ENCODE peak calls at places on chromosomes 16 and 17, in five cellular contexts. One of them, this sample, is unnamed.

GRCh38 chr16:55540221-55540620 is 26.3 kb upstream of the CAPNS2 start:
- DNase-seq in AG08395: no peak
- DNase-seq in body of pancreas: no peak
- DNase-seq in stimulated activated CD8-positive, alpha-beta memory T cell treated with anti-CD3 and anti-CD28 coated beads, Interleukin-7, amount 100 ng/mL, for 4 hours: no peak
- DNase-seq in CD4-positive, alpha-beta memory T cell: no peak
- DNase-seq in this sample: no peak

GRCh38 chr17:17722081-17722905 is 41.0 kb downstream of the RAI1 start:
- DNase-seq in AG08395: no peak
- DNase-seq in body of pancreas: no peak
- DNase-seq in stimulated activated CD8-positive, alpha-beta memory T cell treated with anti-CD3 and anti-CD28 coated beads, Interleukin-7, amount 100 ng/mL, for 4 hours: no peak
- DNase-seq in CD4-positive, alpha-beta memory T cell: no peak
- DNase-seq in this sample: no peak

GRCh38 chr17:2564876-2565275 is 28.6 kb upstream of the PAFAH1B1 start:
- DNase-seq in AG08395: no peak
- DNase-seq in body of pancreas: peak
- DNase-seq in stimulated activated CD8-positive, alpha-beta memory T cell treated with anti-CD3 and anti-CD28 coated beads, Interleukin-7, amount 100 ng/mL, for 4 hours: no peak
- DNase-seq in CD4-positive, alpha-beta memory T cell: no peak
- DNase-seq in this sample: no peak

GRCh38 chr17:12053552-12053951 is 32.9 kb downstream of the MAP2K4 start:
- DNase-seq in AG08395: no peak
- DNase-seq in body of pancreas: no peak
- DNase-seq in stimulated activated CD8-positive, alpha-beta memory T cell treated with anti-CD3 and anti-CD28 coated beads, Interleukin-7, amount 100 ng/mL, for 4 hours: no peak
- DNase-seq in CD4-positive, alpha-beta memory T cell: no peak
- DNase-seq in this sample: no peak

GRCh38 chr16:83095926-83096692 is 469.3 kb downstream of the CDH13 start:
- DNase-seq in AG08395: peak
- DNase-seq in body of pancreas: no peak
- DNase-seq in stimulated activated CD8-positive, alpha-beta memory T cell treated with anti-CD3 and anti-CD28 coated beads, Interleukin-7, amount 100 ng/mL, for 4 hours: no peak
- DNase-seq in CD4-positive, alpha-beta memory T cell: no peak
- DNase-seq in this sample: no peak

GRCh38 chr17:19485800-19486340 is 47.8 kb upstream of the SLC47A1 start:
- DNase-seq in AG08395: no peak
- DNase-seq in body of pancreas: no peak
- DNase-seq in stimulated activated CD8-positive, alpha-beta memory T cell treated with anti-CD3 and anti-CD28 coated beads, Interleukin-7, amount 100 ng/mL, for 4 hours: no peak
- DNase-seq in CD4-positive, alpha-beta memory T cell: no peak
- DNase-seq in this sample: no peak

GRCh38 chr16:3094289-3095027 is 4.6 kb downstream of the ZSCAN10 start:
- DNase-seq in AG08395: peak
- DNase-seq in body of pancreas: peak
- DNase-seq in stimulated activated CD8-positive, alpha-beta memory T cell treated with anti-CD3 and anti-CD28 coated beads, Interleukin-7, amount 100 ng/mL, for 4 hours: no peak
- DNase-seq in CD4-positive, alpha-beta memory T cell: peak
- DNase-seq in this sample: peak

GRCh38 chr17:40307001-40307690 is 1.8 kb upstream of the RARA start:
- DNase-seq in AG08395: no peak
- DNase-seq in body of pancreas: no peak
- DNase-seq in stimulated activated CD8-positive, alpha-beta memory T cell treated with anti-CD3 and anti-CD28 coated beads, Interleukin-7, amount 100 ng/mL, for 4 hours: no peak
- DNase-seq in CD4-positive, alpha-beta memory T cell: no peak
- DNase-seq in this sample: no peak

GRCh38 chr17:76843703-76844484 is 24.3 kb upstream of the MGAT5B start:
- DNase-seq in AG08395: peak
- DNase-seq in body of pancreas: no peak
- DNase-seq in stimulated activated CD8-positive, alpha-beta memory T cell treated with anti-CD3 and anti-CD28 coated beads, Interleukin-7, amount 100 ng/mL, for 4 hours: no peak
- DNase-seq in CD4-positive, alpha-beta memory T cell: no peak
- DNase-seq in this sample: no peak

GRCh38 chr17:3867106-3867505 is 21.1 kb upstream of the NCBP3 start:
- DNase-seq in AG08395: no peak
- DNase-seq in body of pancreas: no peak
- DNase-seq in stimulated activated CD8-positive, alpha-beta memory T cell treated with anti-CD3 and anti-CD28 coated beads, Interleukin-7, amount 100 ng/mL, for 4 hours: no peak
- DNase-seq in CD4-positive, alpha-beta memory T cell: no peak
- DNase-seq in this sample: no peak

GRCh38 chr16:80317132-80318098 is 223.4 kb upstream of the DYNLRB2 start:
- DNase-seq in AG08395: no peak
- DNase-seq in body of pancreas: no peak
- DNase-seq in stimulated activated CD8-positive, alpha-beta memory T cell treated with anti-CD3 and anti-CD28 coated beads, Interleukin-7, amount 100 ng/mL, for 4 hours: no peak
- DNase-seq in CD4-positive, alpha-beta memory T cell: no peak
- DNase-seq in this sample: no peak

GRCh38 chr17:66185842-66186241 is 6.1 kb downstream of the CEP112 start:
- DNase-seq in AG08395: no peak
- DNase-seq in body of pancreas: no peak
- DNase-seq in stimulated activated CD8-positive, alpha-beta memory T cell treated with anti-CD3 and anti-CD28 coated beads, Interleukin-7, amount 100 ng/mL, for 4 hours: no peak
- DNase-seq in CD4-positive, alpha-beta memory T cell: no peak
- DNase-seq in this sample: no peak

GRCh38 chr17:51486091-51486490 is 225.7 kb downstream of the UTP18 start:
- DNase-seq in AG08395: no peak
- DNase-seq in body of pancreas: peak
- DNase-seq in stimulated activated CD8-positive, alpha-beta memory T cell treated with anti-CD3 and anti-CD28 coated beads, Interleukin-7, amount 100 ng/mL, for 4 hours: no peak
- DNase-seq in CD4-positive, alpha-beta memory T cell: no peak
- DNase-seq in this sample: no peak

GRCh38 chr17:49645654-49646053 is 32.2 kb downstream of the SPOP start:
- DNase-seq in AG08395: no peak
- DNase-seq in body of pancreas: no peak
- DNase-seq in stimulated activated CD8-positive, alpha-beta memory T cell treated with anti-CD3 and anti-CD28 coated beads, Interleukin-7, amount 100 ng/mL, for 4 hours: no peak
- DNase-seq in CD4-positive, alpha-beta memory T cell: no peak
- DNase-seq in this sample: no peak

GRCh38 chr16:2814757-2815298 is 2.2 kb upstream of the PRSS21 start:
- DNase-seq in AG08395: no peak
- DNase-seq in body of pancreas: no peak
- DNase-seq in stimulated activated CD8-positive, alpha-beta memory T cell treated with anti-CD3 and anti-CD28 coated beads, Interleukin-7, amount 100 ng/mL, for 4 hours: no peak
- DNase-seq in CD4-positive, alpha-beta memory T cell: no peak
- DNase-seq in this sample: no peak

GRCh38 chr17:77148109-77148958 is 7.6 kb downstream of the SEC14L1 start:
- DNase-seq in AG08395: no peak
- DNase-seq in body of pancreas: no peak
- DNase-seq in stimulated activated CD8-positive, alpha-beta memory T cell treated with anti-CD3 and anti-CD28 coated beads, Interleukin-7, amount 100 ng/mL, for 4 hours: no peak
- DNase-seq in CD4-positive, alpha-beta memory T cell: no peak
- DNase-seq in this sample: no peak

GRCh38 chr17:82941021-82942001 is 101.5 kb upstream of the ZNF750 start:
- DNase-seq in AG08395: no peak
- DNase-seq in body of pancreas: no peak
- DNase-seq in stimulated activated CD8-positive, alpha-beta memory T cell treated with anti-CD3 and anti-CD28 coated beads, Interleukin-7, amount 100 ng/mL, for 4 hours: no peak
- DNase-seq in CD4-positive, alpha-beta memory T cell: no peak
- DNase-seq in this sample: no peak

GRCh38 chr17:56977673-56978395 is at the start of gene SCPEP1:
- DNase-seq in AG08395: peak
- DNase-seq in body of pancreas: peak
- DNase-seq in stimulated activated CD8-positive, alpha-beta memory T cell treated with anti-CD3 and anti-CD28 coated beads, Interleukin-7, amount 100 ng/mL, for 4 hours: peak
- DNase-seq in CD4-positive, alpha-beta memory T cell: peak
- DNase-seq in this sample: peak

GRCh38 chr17:9971991-9972390 is 66.9 kb upstream of the RCVRN start:
- DNase-seq in AG08395: peak
- DNase-seq in body of pancreas: no peak
- DNase-seq in stimulated activated CD8-positive, alpha-beta memory T cell treated with anti-CD3 and anti-CD28 coated beads, Interleukin-7, amount 100 ng/mL, for 4 hours: no peak
- DNase-seq in CD4-positive, alpha-beta memory T cell: no peak
- DNase-seq in this sample: no peak

GRCh38 chr17:42402121-42402516 is 13.9 kb upstream of the STAT3 start:
- DNase-seq in AG08395: no peak
- DNase-seq in body of pancreas: no peak
- DNase-seq in stimulated activated CD8-positive, alpha-beta memory T cell treated with anti-CD3 and anti-CD28 coated beads, Interleukin-7, amount 100 ng/mL, for 4 hours: no peak
- DNase-seq in CD4-positive, alpha-beta memory T cell: no peak
- DNase-seq in this sample: no peak

GRCh38 chr17:55577011-55577586 is 65.8 kb upstream of the SMIM36 start:
- DNase-seq in AG08395: peak
- DNase-seq in body of pancreas: no peak
- DNase-seq in stimulated activated CD8-positive, alpha-beta memory T cell treated with anti-CD3 and anti-CD28 coated beads, Interleukin-7, amount 100 ng/mL, for 4 hours: no peak
- DNase-seq in CD4-positive, alpha-beta memory T cell: peak
- DNase-seq in this sample: peak

GRCh38 chr17:28646039-28646754 is 1.2 kb upstream of the BLTP2 start:
- DNase-seq in AG08395: no peak
- DNase-seq in body of pancreas: peak
- DNase-seq in stimulated activated CD8-positive, alpha-beta memory T cell treated with anti-CD3 and anti-CD28 coated beads, Interleukin-7, amount 100 ng/mL, for 4 hours: no peak
- DNase-seq in CD4-positive, alpha-beta memory T cell: no peak
- DNase-seq in this sample: no peak

GRCh38 chr17:13594762-13595697 is 6.7 kb downstream of the HS3ST3A1 start:
- DNase-seq in AG08395: peak
- DNase-seq in body of pancreas: peak
- DNase-seq in stimulated activated CD8-positive, alpha-beta memory T cell treated with anti-CD3 and anti-CD28 coated beads, Interleukin-7, amount 100 ng/mL, for 4 hours: peak
- DNase-seq in CD4-positive, alpha-beta memory T cell: peak
- DNase-seq in this sample: peak

GRCh38 chr16:48913384-48913783 is 303.4 kb upstream of the N4BP1 start:
- DNase-seq in AG08395: no peak
- DNase-seq in body of pancreas: no peak
- DNase-seq in stimulated activated CD8-positive, alpha-beta memory T cell treated with anti-CD3 and anti-CD28 coated beads, Interleukin-7, amount 100 ng/mL, for 4 hours: no peak
- DNase-seq in CD4-positive, alpha-beta memory T cell: no peak
- DNase-seq in this sample: no peak

GRCh38 chr17:1963250-1963649 is 61.9 kb downstream of the RTN4RL1 start:
- DNase-seq in AG08395: no peak
- DNase-seq in body of pancreas: no peak
- DNase-seq in stimulated activated CD8-positive, alpha-beta memory T cell treated with anti-CD3 and anti-CD28 coated beads, Interleukin-7, amount 100 ng/mL, for 4 hours: no peak
- DNase-seq in CD4-positive, alpha-beta memory T cell: no peak
- DNase-seq in this sample: no peak

GRCh38 chr17:81715872-81716673 is 4.0 kb downstream of the SLC25A10 start:
- DNase-seq in AG08395: no peak
- DNase-seq in body of pancreas: no peak
- DNase-seq in stimulated activated CD8-positive, alpha-beta memory T cell treated with anti-CD3 and anti-CD28 coated beads, Interleukin-7, amount 100 ng/mL, for 4 hours: no peak
- DNase-seq in CD4-positive, alpha-beta memory T cell: no peak
- DNase-seq in this sample: no peak

GRCh38 chr17:49223517-49224197 is 6.9 kb downstream of the PHOSPHO1 start:
- DNase-seq in AG08395: peak
- DNase-seq in body of pancreas: peak
- DNase-seq in stimulated activated CD8-positive, alpha-beta memory T cell treated with anti-CD3 and anti-CD28 coated beads, Interleukin-7, amount 100 ng/mL, for 4 hours: no peak
- DNase-seq in CD4-positive, alpha-beta memory T cell: peak
- DNase-seq in this sample: peak

GRCh38 chr17:78922876-78923498 is 2.2 kb downstream of the TIMP2 start:
- DNase-seq in AG08395: no peak
- DNase-seq in body of pancreas: no peak
- DNase-seq in stimulated activated CD8-positive, alpha-beta memory T cell treated with anti-CD3 and anti-CD28 coated beads, Interleukin-7, amount 100 ng/mL, for 4 hours: no peak
- DNase-seq in CD4-positive, alpha-beta memory T cell: no peak
- DNase-seq in this sample: no peak

GRCh38 chr16:81181013-81181720 is 57.3 kb upstream of the BCO1 start:
- DNase-seq in AG08395: peak
- DNase-seq in body of pancreas: peak
- DNase-seq in stimulated activated CD8-positive, alpha-beta memory T cell treated with anti-CD3 and anti-CD28 coated beads, Interleukin-7, amount 100 ng/mL, for 4 hours: no peak
- DNase-seq in CD4-positive, alpha-beta memory T cell: no peak
- DNase-seq in this sample: no peak

GRCh38 chr17:47745037-47745380 is 12.0 kb downstream of the TBX21 start:
- DNase-seq in AG08395: no peak
- DNase-seq in body of pancreas: no peak
- DNase-seq in stimulated activated CD8-positive, alpha-beta memory T cell treated with anti-CD3 and anti-CD28 coated beads, Interleukin-7, amount 100 ng/mL, for 4 hours: no peak
- DNase-seq in CD4-positive, alpha-beta memory T cell: no peak
- DNase-seq in this sample: no peak

GRCh38 chr16:54374136-54374535 is 87.5 kb upstream of the IRX3 start:
- DNase-seq in AG08395: peak
- DNase-seq in body of pancreas: no peak
- DNase-seq in stimulated activated CD8-positive, alpha-beta memory T cell treated with anti-CD3 and anti-CD28 coated beads, Interleukin-7, amount 100 ng/mL, for 4 hours: no peak
- DNase-seq in CD4-positive, alpha-beta memory T cell: no peak
- DNase-seq in this sample: no peak

GRCh38 chr16:73122604-73123386 is 74.9 kb upstream of the ZFHX3 start:
- DNase-seq in AG08395: peak
- DNase-seq in body of pancreas: no peak
- DNase-seq in stimulated activated CD8-positive, alpha-beta memory T cell treated with anti-CD3 and anti-CD28 coated beads, Interleukin-7, amount 100 ng/mL, for 4 hours: no peak
- DNase-seq in CD4-positive, alpha-beta memory T cell: peak
- DNase-seq in this sample: no peak

GRCh38 chr17:62178579-62178978 is 113.5 kb upstream of the MED13 start:
- DNase-seq in AG08395: no peak
- DNase-seq in body of pancreas: no peak
- DNase-seq in stimulated activated CD8-positive, alpha-beta memory T cell treated with anti-CD3 and anti-CD28 coated beads, Interleukin-7, amount 100 ng/mL, for 4 hours: no peak
- DNase-seq in CD4-positive, alpha-beta memory T cell: no peak
- DNase-seq in this sample: no peak

GRCh38 chr17:18182978-18183333 is 672 bp upstream of the ALKBH5 start:
- DNase-seq in AG08395: peak
- DNase-seq in body of pancreas: peak
- DNase-seq in stimulated activated CD8-positive, alpha-beta memory T cell treated with anti-CD3 and anti-CD28 coated beads, Interleukin-7, amount 100 ng/mL, for 4 hours: peak
- DNase-seq in CD4-positive, alpha-beta memory T cell: no peak
- DNase-seq in this sample: no peak

GRCh38 chr17:47603830-47604229 is 45.9 kb upstream of the KPNB1 start:
- DNase-seq in AG08395: no peak
- DNase-seq in body of pancreas: no peak
- DNase-seq in stimulated activated CD8-positive, alpha-beta memory T cell treated with anti-CD3 and anti-CD28 coated beads, Interleukin-7, amount 100 ng/mL, for 4 hours: no peak
- DNase-seq in CD4-positive, alpha-beta memory T cell: no peak
- DNase-seq in this sample: no peak